ENCODE peak calls at places on chromosomes 7 and 10, in five cellular contexts. L, H, A, Q and Z are unnamed samples.

GRCh38 chr7:67900456-67900855 is 903.8 kb downstream of the TYW1 start:
- DNase-seq in L (no peak), H (no peak), A (no peak), Q (no peak), Z (no peak)

GRCh38 chr10:5563991-5564536 is 39.3 kb downstream of the CALML3 start:
- DNase-seq in L (peak), H (no peak), A (no peak), Q (peak), Z (no peak)

GRCh38 chr10:48885376-48885775 is 54.3 kb downstream of the LRRC18 start:
- DNase-seq in L (no peak), H (peak), A (peak), Q (peak), Z (no peak)

GRCh38 chr7:31776616-31777015 is 89.6 kb downstream of the PPP1R17 start:
- DNase-seq in L (peak), H (no peak), A (no peak), Q (no peak), Z (no peak)

GRCh38 chr7:94374231-94374630 is 20.5 kb upstream of the COL1A2 start:
- DNase-seq in L (peak), H (no peak), A (no peak), Q (no peak), Z (no peak)

GRCh38 chr10:92689663-92690210 is at the start of gene HHEX:
- DNase-seq in L (peak), H (peak), A (peak), Q (peak), Z (no peak)

GRCh38 chr10:19245889-19246841 is 197.6 kb downstream of the MALRD1 start:
- DNase-seq in L (peak), H (no peak), A (peak), Q (no peak), Z (no peak)

GRCh38 chr10:63886281-63887025 is 365.3 kb downstream of the REEP3 start:
- DNase-seq in L (no peak), H (no peak), A (no peak), Q (no peak), Z (no peak)

GRCh38 chr10:111756541-111757061 is 427.0 kb downstream of the GPAM start:
- DNase-seq in L (no peak), H (peak), A (peak), Q (no peak), Z (no peak)

GRCh38 chr7:138546064-138546619 is 86.1 kb downstream of the TRIM24 start:
- DNase-seq in L (peak), H (no peak), A (no peak), Q (no peak), Z (no peak)

GRCh38 chr10:36280886-36281499 is 638.9 kb upstream of the FZD8 start:
- DNase-seq in L (no peak), H (no peak), A (no peak), Q (no peak), Z (no peak)

GRCh38 chr7:3028071-3028766 is 15.4 kb downstream of the CARD11 start:
- DNase-seq in L (peak), H (no peak), A (peak), Q (no peak), Z (no peak)

GRCh38 chr7:108463613-108464012 is 7.4 kb upstream of the NRCAM start:
- DNase-seq in L (no peak), H (no peak), A (no peak), Q (no peak), Z (no peak)

GRCh38 chr10:101389986-101390531 is 36.1 kb downstream of the BTRC start:
- DNase-seq in L (no peak), H (no peak), A (no peak), Q (no peak), Z (no peak)

GRCh38 chr10:132319853-132320669 is 11.9 kb upstream of the LRRC27 start:
- DNase-seq in L (peak), H (peak), A (no peak), Q (peak), Z (peak)

GRCh38 chr10:9311702-9312499 is 1257.4 kb downstream of the GATA3 start:
- DNase-seq in L (no peak), H (no peak), A (no peak), Q (no peak), Z (no peak)

GRCh38 chr7:132065193-132065972 is 509.0 kb upstream of the PODXL start:
- DNase-seq in L (peak), H (no peak), A (peak), Q (no peak), Z (no peak)

GRCh38 chr7:27873981-27874957 is 134.3 kb downstream of the TAX1BP1 start:
- DNase-seq in L (peak), H (no peak), A (no peak), Q (no peak), Z (no peak)

GRCh38 chr10:96344178-96344577 is 14.6 kb downstream of the OPALIN start:
- DNase-seq in L (no peak), H (no peak), A (no peak), Q (no peak), Z (no peak)

GRCh38 chr7:100602889-100603696 is 930 bp downstream of the PCOLCE start:
- DNase-seq in L (peak), H (no peak), A (peak), Q (peak), Z (no peak)
- TF ChIP-seq USF2 in L (no peak), H (no peak), A (no peak), Q (no peak), Z (no peak)

DNA sequence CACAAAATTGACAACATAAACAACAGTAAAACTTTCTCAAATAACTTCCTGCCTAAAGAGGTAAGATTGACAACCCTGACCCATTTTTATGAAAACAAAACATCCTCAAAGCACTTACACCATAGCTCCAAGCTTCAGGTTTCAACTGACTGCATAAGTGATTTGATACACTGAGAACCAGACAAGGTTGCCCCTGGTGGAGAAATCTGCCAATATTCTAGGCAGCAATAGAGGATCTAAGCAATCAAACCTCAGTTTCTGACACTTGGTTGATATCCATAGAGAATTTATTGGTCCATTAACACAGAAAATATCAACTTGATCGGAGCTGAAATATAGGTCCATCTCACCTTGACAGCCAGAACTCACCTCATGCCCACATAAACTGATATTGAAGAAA is 147.8 kb downstream of the ELAPOR2 start:
- DNase-seq in L (no peak), H (peak), A (no peak), Q (no peak), Z (no peak)
- TF ChIP-seq MXI1 in L (no peak), H (no peak), A (no peak), Q (no peak), Z (no peak)

GRCh38 chr7:33357846-33358245 is 228.5 kb downstream of the BBS9 start:
- DNase-seq in L (no peak), H (no peak), A (no peak), Q (no peak), Z (no peak)
- H3K4me3 ChIP-seq in L (no peak), H (no peak), A (no peak), Q (no peak), Z (no peak)

DNA sequence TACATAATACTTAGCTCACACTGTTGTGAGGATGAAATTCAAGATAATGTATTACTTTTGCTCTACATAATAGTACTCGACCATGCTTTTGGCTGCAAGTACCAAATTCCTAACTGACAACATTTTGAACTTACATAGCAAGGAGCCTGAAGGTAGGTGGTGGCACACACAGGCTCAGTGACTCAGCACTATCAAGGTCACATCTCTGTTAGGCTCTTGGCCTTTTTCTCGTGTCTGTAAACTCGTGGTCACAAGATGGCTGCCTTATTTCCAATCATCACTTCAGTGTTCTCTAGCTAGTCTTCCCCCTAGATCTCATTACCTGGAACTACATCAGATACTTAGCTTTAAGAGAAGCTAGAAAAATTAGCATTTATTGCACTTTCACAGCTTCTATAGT is 61.4 kb upstream of the ABCB5 start:
- DNase-seq in L (no peak), H (no peak), A (no peak), Q (peak), Z (no peak)
- TF ChIP-seq USF2 in L (no peak), H (no peak), A (no peak), Q (no peak), Z (no peak)

DNA sequence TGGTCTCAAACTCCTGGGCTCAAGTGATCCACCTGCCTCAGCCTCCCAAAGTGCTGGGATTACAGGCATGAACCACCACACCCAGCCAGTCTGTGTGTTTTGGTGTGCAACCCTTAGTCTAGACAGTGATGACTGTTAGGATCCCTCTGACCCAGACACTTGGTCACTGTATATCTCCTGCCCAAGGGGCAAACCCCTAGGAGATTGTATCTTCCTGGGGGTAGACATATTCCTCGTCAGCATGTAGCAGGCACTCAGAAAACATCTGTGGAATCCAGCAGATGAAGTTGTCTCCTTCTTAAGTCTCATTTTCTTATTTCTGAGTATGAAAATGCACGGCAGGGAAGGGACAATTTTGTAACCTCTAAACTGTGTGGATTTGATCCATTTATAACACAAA is 292.5 kb downstream of the GFRA1 start:
- DNase-seq in L (no peak), H (no peak), A (no peak), Q (no peak), Z (no peak)
- TF ChIP-seq MXI1 in L (no peak), H (no peak), A (no peak), Q (no peak), Z (no peak)

GRCh38 chr7:45203947-45204445 is 46.4 kb downstream of the RAMP3 start:
- DNase-seq in L (peak), H (no peak), A (no peak), Q (no peak), Z (peak)
- H3K4me3 ChIP-seq in L (no peak), H (no peak), A (no peak), Q (no peak), Z (peak)

DNA sequence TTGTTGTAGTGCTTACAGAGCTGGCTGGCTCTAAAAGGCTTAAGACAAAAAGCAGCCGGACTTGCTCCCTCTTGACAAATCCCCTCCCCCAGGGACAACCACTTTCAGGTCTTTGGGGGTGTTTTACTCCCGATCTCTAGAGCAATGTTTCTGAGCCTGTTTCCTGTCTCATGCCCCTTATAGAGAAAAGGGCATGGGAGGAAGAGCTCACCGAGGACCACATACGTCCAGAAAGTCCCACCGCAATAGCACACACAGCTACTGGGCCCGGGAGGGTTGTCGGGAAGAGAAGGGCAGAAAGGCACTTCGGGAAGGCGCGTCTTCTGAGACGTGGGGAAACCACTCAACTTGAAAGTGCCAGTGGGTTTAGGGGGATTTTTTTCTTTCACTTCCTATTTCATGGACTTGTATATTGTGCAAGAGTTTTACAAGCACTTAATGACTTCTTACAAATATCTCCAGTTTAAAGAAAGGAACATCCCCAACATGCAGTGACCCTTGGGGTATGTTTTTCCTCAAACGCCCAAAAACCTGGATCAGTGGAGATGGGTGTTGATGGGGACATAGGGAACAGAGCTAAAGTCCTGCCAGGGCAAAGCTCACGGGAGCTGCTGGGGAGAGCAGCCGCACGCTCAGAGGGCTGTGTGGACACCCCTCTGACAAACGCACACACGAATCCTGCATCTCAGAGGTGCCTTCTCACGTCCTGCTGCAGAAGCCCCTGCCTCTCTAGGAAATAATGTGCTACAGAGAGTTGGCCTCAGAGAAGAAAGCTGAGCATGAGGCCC is 27.0 kb downstream of the LRRC20 start:
- DNase-seq in L (no peak), H (no peak), A (no peak), Q (no peak), Z (peak)
- TF ChIP-seq USF2 in L (no peak), H (no peak), A (no peak), Q (no peak), Z (no peak)

GRCh38 chr7:23369100-23369499 is 70.0 kb downstream of the MALSU1 start:
- DNase-seq in L (no peak), H (no peak), A (no peak), Q (no peak), Z (no peak)

GRCh38 chr7:23372671-23373070 is 73.5 kb downstream of the MALSU1 start:
- DNase-seq in L (no peak), H (no peak), A (no peak), Q (no peak), Z (no peak)

GRCh38 chr7:23369695-23370404 is 70.7 kb downstream of the MALSU1 start:
- DNase-seq in L (no peak), H (no peak), A (no peak), Q (peak), Z (no peak)

GRCh38 chr7:23377134-23377533 is 78.0 kb downstream of the MALSU1 start:
- DNase-seq in L (peak), H (no peak), A (no peak), Q (no peak), Z (no peak)

DNA sequence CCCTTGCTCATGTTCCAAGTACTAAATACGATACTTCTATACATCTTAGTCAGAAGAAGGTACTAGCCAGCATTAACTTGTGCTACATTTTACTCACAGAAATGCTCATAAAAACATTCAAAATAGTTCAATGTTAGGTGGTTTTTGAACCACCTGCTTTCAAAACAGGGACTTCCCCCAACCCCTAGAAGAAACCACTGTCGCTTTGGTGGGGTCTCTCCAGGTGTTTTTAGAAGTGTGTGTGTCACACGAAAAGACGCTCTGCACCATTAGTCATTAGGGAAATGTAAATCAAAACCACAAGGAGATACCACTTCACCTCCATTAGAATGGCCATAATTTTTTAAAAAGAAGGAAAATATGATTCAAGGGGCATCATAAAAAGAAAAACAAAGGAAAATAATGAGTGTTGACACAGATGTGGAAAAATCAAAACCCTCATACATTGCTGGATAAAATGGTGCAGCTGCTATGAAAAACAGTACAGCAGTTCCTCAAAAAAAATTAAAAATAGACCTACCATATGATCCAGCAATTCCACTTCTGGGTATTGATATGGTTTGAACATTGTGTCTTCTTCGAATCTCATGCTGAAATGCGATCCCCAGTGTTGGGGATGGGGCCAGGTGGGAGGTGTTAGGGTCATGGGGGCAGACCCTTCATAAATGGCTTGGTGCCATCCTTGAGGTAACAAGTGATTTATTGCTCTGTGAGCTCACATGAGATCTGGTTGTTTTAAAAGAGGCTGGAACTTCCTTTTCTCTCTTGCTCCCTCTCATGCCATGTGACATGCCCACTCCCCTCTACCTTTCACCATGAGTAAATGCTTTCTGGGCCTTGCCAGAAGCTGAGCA is 74.2 kb downstream of the MALSU1 start:
- DNase-seq in L (peak), H (no peak), A (no peak), Q (no peak), Z (peak)
- TF ChIP-seq MXI1 in L (no peak), H (no peak), A (no peak), Q (no peak), Z (peak)

GRCh38 chr7:158846304-158846703 is 10.1 kb upstream of the DYNC2I1 start:
- DNase-seq in L (no peak), H (no peak), A (no peak), Q (no peak), Z (no peak)

GRCh38 chr7:158849553-158850389 is 6.6 kb upstream of the DYNC2I1 start:
- DNase-seq in L (no peak), H (peak), A (no peak), Q (no peak), Z (no peak)

GRCh38 chr7:158850390-158851174 is 5.8 kb upstream of the DYNC2I1 start:
- DNase-seq in L (no peak), H (peak), A (no peak), Q (no peak), Z (no peak)

GRCh38 chr7:158843775-158844174 is 12.6 kb upstream of the DYNC2I1 start:
- DNase-seq in L (no peak), H (no peak), A (no peak), Q (no peak), Z (no peak)

DNA sequence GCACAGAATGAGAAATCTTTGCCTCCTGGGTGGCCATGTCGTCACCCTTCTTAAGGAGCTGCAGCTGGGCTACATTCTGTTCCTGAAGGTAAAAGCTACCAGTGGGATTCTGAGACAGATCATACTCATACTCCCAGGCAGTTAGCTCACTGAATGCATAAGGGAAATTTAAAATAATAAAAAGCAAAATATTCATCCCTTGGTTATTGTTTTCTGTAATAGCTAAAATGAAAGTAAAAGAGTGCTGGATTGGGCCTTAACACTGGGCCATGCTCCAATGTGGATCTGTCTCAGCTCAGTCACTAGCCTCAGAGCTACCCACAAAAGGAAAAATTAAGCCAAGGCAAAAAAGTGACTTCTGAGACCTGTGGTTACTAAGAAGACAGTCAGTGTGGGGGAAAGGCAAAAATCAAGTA is 8.9 kb upstream of the DYNC2I1 start:
- DNase-seq in L (no peak), H (no peak), A (no peak), Q (no peak), Z (no peak)
- H3K4me3 ChIP-seq in L (no peak), H (no peak), A (no peak), Q (no peak), Z (no peak)

GRCh38 chr10:67771200-67771599 is 66.8 kb downstream of the DNAJC12 start:
- DNase-seq in L (no peak), H (no peak), A (no peak), Q (no peak), Z (no peak)
- TF ChIP-seq USF2 in L (no peak), H (no peak), A (no peak), Q (no peak), Z (no peak)